ENCODE peak calls at places on chromosomes 7 and 10, in four cellular contexts. C is SK-N-SH, S is fibroblast of mammary gland, L is GM23338. B is an unnamed sample.

GRCh38 chr7:18292584-18292983 is 203.0 kb upstream of the HDAC9 start:
- DNase-seq in S (no peak), C (no peak), L (no peak), B (no peak)

GRCh38 chr7:116028808-116029207 is 1.8 kb downstream of the TFEC start:
- DNase-seq in S (no peak), L (no peak), C (no peak), B (no peak)

GRCh38 chr7:36784991-36785940 is 61.0 kb upstream of the AOAH start:
- DNase-seq in S (no peak), L (no peak), C (no peak), B (no peak)

GRCh38 chr7:13414661-13415105 is 574.8 kb downstream of the ETV1 start:
- DNase-seq in L (no peak), S (peak; percentile 17), C (no peak), B (no peak)

GRCh38 chr10:85542149-85542548 is 824.4 kb downstream of the GRID1 start:
- DNase-seq in S (no peak), L (no peak), C (no peak), B (no peak)

GRCh38 chr10:35890061-35890969 is 248.2 kb upstream of the FZD8 start:
- DNase-seq in S (no peak), C (no peak), L (no peak), B (no peak)

GRCh38 chr7:132516042-132516840 is 60.0 kb downstream of the PLXNA4 start:
- DNase-seq in L (no peak), C (no peak), S (peak; percentile 64), B (no peak)

GRCh38 chr10:6507311-6507710 is 72.8 kb downstream of the PRKCQ start:
- DNase-seq in L (no peak), C (no peak), S (no peak), B (no peak)

GRCh38 chr7:151810434-151811232 is 66.3 kb downstream of the PRKAG2 start:
- DNase-seq in C (peak; percentile 75), S (no peak), L (no peak), B (no peak)

GRCh38 chr7:81715984-81716588 is 53.8 kb downstream of the HGF start:
- DNase-seq in C (peak; percentile 28), S (peak; percentile 43), L (peak; percentile 15), B (no peak)
- TF ChIP-seq CTCF in C (peak; percentile 67), S (peak; percentile 10), L (peak; percentile 63), B (peak; percentile 25)

GRCh38 chr7:120337308-120337907 is 64.4 kb downstream of the KCND2 start:
- DNase-seq in L (peak; percentile 70), C (peak; percentile 25), S (peak; percentile 22), B (no peak)
- TF ChIP-seq CTCF in L (peak; percentile 61), C (peak; percentile 82), S (peak; percentile 58), B (peak; percentile 28)

GRCh38 chr10:13505040-13505680 is 23.7 kb downstream of the BEND7 start:
- DNase-seq in S (no peak), C (no peak), L (no peak), B (no peak)
- TF ChIP-seq CTCF in S (no peak), C (no peak), L (no peak), B (no peak)

GRCh38 chr10:84054743-84055142 is 84.6 kb upstream of the GHITM start:
- DNase-seq in L (peak; percentile 33), C (no peak), S (no peak), B (no peak)
- TF ChIP-seq CTCF in L (peak; percentile 37), C (no peak), S (no peak), B (no peak)

GRCh38 chr10:122040786-122041185 is 51.8 kb downstream of the TACC2 start:
- DNase-seq in C (no peak), L (no peak), S (no peak), B (no peak)
- TF ChIP-seq CTCF in C (no peak), L (no peak), S (no peak), B (no peak)

DNA sequence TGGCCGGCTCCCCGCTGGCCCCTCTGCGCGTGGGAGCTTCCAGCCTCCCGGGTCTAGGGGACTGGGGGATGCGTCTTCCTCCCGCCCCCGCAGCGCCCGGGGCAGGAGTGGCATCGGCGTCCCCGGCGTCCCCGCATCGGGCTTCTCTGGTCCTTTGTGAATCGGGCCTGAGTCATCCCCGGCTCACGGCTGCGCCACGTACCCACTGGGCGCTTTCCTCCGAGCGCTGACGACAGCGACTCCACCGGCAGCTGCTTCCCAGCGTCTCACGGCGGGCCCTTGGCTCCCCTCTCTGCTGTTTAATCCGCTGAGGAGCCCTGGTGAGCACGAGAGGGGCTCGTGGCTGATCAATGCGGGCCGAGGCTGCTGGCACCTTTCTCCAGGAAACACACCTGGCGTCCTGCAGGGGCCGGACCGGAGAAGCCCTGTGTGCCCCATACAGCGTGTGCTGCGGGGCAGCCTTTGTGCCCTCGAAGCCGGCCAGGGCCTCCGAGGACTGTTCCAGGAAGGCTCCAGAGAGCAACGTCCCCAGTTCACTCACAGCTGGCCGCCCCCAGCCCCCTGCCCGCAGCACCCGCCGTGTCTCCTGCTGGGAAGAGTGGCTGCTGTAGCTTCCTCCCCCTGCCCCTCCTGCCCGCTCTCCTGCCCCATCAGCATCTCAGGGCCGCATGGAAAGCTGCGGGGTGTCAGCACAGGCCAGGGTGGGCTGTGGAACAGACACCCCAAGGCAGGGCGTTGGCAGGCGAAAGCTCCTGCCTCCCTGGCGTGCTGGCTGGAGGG is 95.5 kb upstream of the DIP2C start:
- DNase-seq in L (peak; percentile 64), C (peak; percentile 87), S (peak; percentile 80), B (peak; percentile 31)
- TF ChIP-seq CTCF in L (peak; percentile 9), C (peak; percentile 35), S (peak; percentile 15), B (peak; percentile 40)

GRCh38 chr7:107660381-107661080 is at the start of gene SLC26A4:
- DNase-seq in C (peak; percentile 62), S (no peak), L (peak; percentile 64), B (no peak)

GRCh38 chr7:107663196-107663595 is 2.6 kb downstream of the SLC26A4 start:
- DNase-seq in C (no peak), S (no peak), L (peak; percentile 10), B (no peak)

GRCh38 chr7:107659666-107660065 is 962 bp upstream of the SLC26A4 start:
- DNase-seq in S (peak; percentile 91), C (no peak), L (no peak), B (no peak)

GRCh38 chr7:107661865-107662379 is 1.3 kb downstream of the SLC26A4 start:
- DNase-seq in S (no peak), C (no peak), L (peak; percentile 49), B (no peak)

DNA sequence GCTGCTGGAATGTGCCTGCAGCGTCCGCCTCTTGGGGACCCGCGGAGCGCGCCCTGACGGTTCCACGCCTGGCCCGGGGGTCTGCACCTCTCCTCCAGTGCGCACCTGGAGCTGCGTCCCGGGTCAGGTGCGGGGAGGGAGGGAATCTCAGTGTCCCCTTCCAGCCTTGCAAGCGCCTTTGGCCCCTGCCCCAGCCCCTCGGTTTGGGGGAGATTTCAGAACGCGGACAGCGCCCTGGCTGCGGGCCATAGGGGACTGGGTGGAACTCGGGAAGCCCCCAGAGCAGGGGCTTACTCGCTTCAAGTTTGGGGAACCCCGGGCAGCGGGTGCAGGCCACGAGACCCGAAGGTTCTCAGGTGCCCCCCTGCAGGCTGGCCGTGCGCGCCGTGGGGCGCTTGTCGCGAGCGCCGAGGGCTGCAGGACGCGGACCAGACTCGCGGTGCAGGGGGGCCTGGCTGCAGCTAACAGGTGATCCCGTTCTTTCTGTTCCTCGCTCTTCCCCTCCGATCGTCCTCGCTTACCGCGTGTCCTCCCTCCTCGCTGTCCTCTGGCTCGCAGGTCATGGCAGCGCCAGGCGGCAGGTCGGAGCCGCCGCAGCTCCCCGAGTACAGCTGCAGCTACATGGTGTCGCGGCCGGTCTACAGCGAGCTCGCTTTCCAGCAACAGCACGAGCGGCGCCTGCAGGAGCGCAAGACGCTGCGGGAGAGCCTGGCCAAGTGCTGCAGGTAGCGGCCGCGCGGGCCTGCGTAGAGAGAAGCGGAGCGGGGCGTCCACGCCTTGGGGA is 645 bp downstream of the SLC26A4 start:
- DNase-seq in C (peak; percentile 84), S (peak; percentile 41), L (peak; percentile 84), B (no peak)
- TF ChIP-seq CTCF in C (no peak), S (no peak), L (no peak), B (peak; percentile 16)

DNA sequence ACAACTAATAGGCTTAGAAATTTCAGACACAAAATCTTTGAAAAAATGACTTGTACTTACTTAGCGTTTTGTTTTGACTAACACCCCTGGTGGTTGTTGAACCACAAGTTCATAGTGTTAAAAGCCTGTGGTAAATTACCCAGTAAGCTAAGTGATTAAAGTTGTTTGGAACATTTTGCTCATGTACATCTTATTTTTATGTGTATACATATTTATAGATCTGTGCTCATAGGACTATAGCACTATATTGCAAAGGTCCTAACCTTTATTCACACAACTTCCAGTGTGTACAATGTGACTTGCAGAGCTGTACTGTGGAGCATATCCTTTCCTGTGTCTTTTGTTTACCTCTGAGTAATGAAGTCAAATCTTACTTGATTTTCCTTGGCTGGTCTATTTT is 79.6 kb downstream of the BMPR1A start:
- DNase-seq in C (no peak), L (no peak), S (no peak), B (no peak)
- TF ChIP-seq CTCF in C (no peak), L (no peak), S (no peak), B (no peak)

GRCh38 chr10:103617362-103618026 is 124.0 kb downstream of the NEURL1 start:
- DNase-seq in S (no peak), C (no peak), L (no peak), B (no peak)

GRCh38 chr10:103618027-103618385 is 124.5 kb downstream of the NEURL1 start:
- DNase-seq in C (no peak), S (no peak), L (no peak), B (no peak)

GRCh38 chr10:103618575-103619423 is 125.3 kb downstream of the NEURL1 start:
- DNase-seq in L (no peak), C (peak; percentile 95), S (peak; percentile 83), B (peak; percentile 83)

GRCh38 chr10:103614511-103615158 is 121.1 kb downstream of the NEURL1 start:
- DNase-seq in C (no peak), L (no peak), S (peak; percentile 36), B (no peak)

GRCh38 chr10:103616705-103617361 is 123.3 kb downstream of the NEURL1 start:
- DNase-seq in S (peak; percentile 98), L (no peak), C (no peak), B (peak; percentile 94)
- TF ChIP-seq CTCF in S (no peak), L (no peak), C (no peak), B (no peak)

GRCh38 chr10:46999217-46999616 is 88.0 kb downstream of the PTPN20 start:
- DNase-seq in S (no peak), L (no peak), C (no peak), B (no peak)

GRCh38 chr10:46992794-46993552 is 81.7 kb downstream of the PTPN20 start:
- DNase-seq in S (peak; percentile 69), C (peak; percentile 52), L (peak; percentile 68), B (peak; percentile 14)

GRCh38 chr10:46998595-46998994 is 87.4 kb downstream of the PTPN20 start:
- DNase-seq in S (no peak), L (no peak), C (no peak), B (no peak)

GRCh38 chr10:46998192-46998591 is 87.0 kb downstream of the PTPN20 start:
- DNase-seq in S (no peak), L (no peak), C (no peak), B (no peak)

DNA sequence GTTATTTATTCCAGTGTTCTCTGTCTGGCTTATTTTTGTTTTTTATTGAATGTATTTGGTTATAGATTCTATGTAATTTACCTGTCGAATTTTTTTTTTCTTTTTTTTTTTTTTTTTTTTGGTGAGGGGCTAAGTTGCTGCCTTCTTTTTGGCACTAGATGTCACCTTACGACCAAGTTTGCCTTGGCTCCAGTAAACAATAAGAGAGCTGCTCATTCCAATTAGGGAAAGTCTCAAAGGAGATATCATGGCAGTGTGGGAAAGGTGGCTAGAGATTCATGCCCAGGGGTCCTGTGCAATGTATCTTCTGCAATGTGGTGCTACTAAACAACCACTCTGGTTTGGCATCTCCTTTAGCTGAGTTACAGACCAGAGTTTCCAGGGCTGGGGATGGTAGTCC is 84.0 kb downstream of the PTPN20 start:
- DNase-seq in L (peak; percentile 62), C (no peak), S (no peak), B (no peak)
- TF ChIP-seq CTCF in L (peak; percentile 56), C (peak; percentile 7), S (no peak), B (peak; percentile 12)